ENCODE peak calls at places on chromosomes 5 and 9, in six cellular contexts. G is left ventricle myocardium superior, M is fibroblast of gingiva, T is NCI-H1105, Z is head of caudate nucleus, Q is GM12891. D is an unnamed sample.

GRCh38 chr5:55062039-55062779 is 38.2 kb downstream of the GZMK start:
- DNase-seq in M (no peak), G (peak), Z (no peak), Q (no peak), T (peak), D (no peak)

GRCh38 chr9:16482764-16483163 is 387.7 kb downstream of the BNC2 start:
- DNase-seq in G (no peak), Z (no peak), M (no peak), T (no peak), Q (no peak), D (no peak)

GRCh38 chr9:128895556-128895955 is 13.6 kb downstream of the LRRC8A start:
- DNase-seq in T (no peak), M (no peak), G (no peak), Z (peak), Q (no peak), D (no peak)

GRCh38 chr9:112872019-112872418 is 18.7 kb downstream of the SLC46A2 start:
- DNase-seq in Q (no peak), G (no peak), T (no peak), M (no peak), Z (no peak), D (no peak)

GRCh38 chr9:21506910-21507795 is 25.0 kb upstream of the IFNE start:
- DNase-seq in Q (no peak), T (no peak), G (no peak), Z (no peak), M (peak), D (no peak)

GRCh38 chr9:126604059-126604685 is 9.6 kb upstream of the LMX1B start:
- DNase-seq in G (peak), Z (no peak), Q (no peak), M (no peak), T (no peak), D (no peak)

GRCh38 chr9:69444021-69444420 is 119.0 kb downstream of the ENTREP1 start:
- DNase-seq in Q (no peak), Z (no peak), G (no peak), M (peak), T (no peak), D (no peak)

GRCh38 chr5:11182441-11183080 is 421.5 kb upstream of the DAP start:
- DNase-seq in Z (peak), G (no peak), T (no peak), M (no peak), Q (no peak), D (peak)

GRCh38 chr5:54621742-54622141 is 104.2 kb downstream of the SNX18 start:
- DNase-seq in Q (no peak), G (no peak), Z (no peak), M (no peak), T (no peak), D (no peak)

GRCh38 chr5:95962785-95963184 is 1.1 kb upstream of the ELL2 start:
- DNase-seq in T (no peak), M (no peak), Z (no peak), G (no peak), Q (no peak), D (no peak)

GRCh38 chr5:134103998-134104612 is 10.4 kb upstream of the TCF7 start:
- DNase-seq in M (no peak), Q (no peak), Z (no peak), T (no peak), G (no peak), D (peak)

GRCh38 chr5:132674671-132675506 is 1.1 kb downstream of the IL4 start:
- DNase-seq in M (peak), Q (peak), G (no peak), Z (no peak), T (no peak), D (peak)

GRCh38 chr9:129964901-129965734 is 77.9 kb downstream of the FNBP1 start:
- DNase-seq in M (peak), T (no peak), Q (no peak), G (peak), Z (peak), D (no peak)

GRCh38 chr9:129494113-129494789 is 126.7 kb downstream of the C9orf50 start:
- DNase-seq in M (no peak), G (no peak), T (no peak), Q (no peak), Z (no peak), D (no peak)

GRCh38 chr9:32220750-32221149 is 163.7 kb upstream of the ACO1 start:
- DNase-seq in G (no peak), T (no peak), Q (no peak), M (no peak), Z (no peak), D (no peak)

GRCh38 chr9:97598461-97599288 is 34.5 kb downstream of the TSTD2 start:
- DNase-seq in G (peak), M (peak), Q (peak), T (peak), Z (peak), D (peak)

GRCh38 chr9:10268500-10269485 is 344.0 kb downstream of the PTPRD start:
- DNase-seq in Q (peak), T (peak), M (no peak), G (no peak), Z (no peak), D (peak)

GRCh38 chr9:2228132-2228531 is 213.0 kb downstream of the SMARCA2 start:
- DNase-seq in G (peak), Q (no peak), Z (peak), T (peak), M (no peak), D (no peak)

GRCh38 chr5:145775893-145776444 is 59.2 kb downstream of the PRELID2 start:
- DNase-seq in G (no peak), Z (no peak), T (no peak), M (peak), Q (no peak), D (no peak)

GRCh38 chr9:99356512-99356971 is 134.5 kb downstream of the SEC61B start:
- DNase-seq in Q (no peak), M (peak), G (peak), T (no peak), Z (peak), D (no peak)

GRCh38 chr5:168291961-168292782 is 727 bp downstream of the WWC1 start:
- DNase-seq in G (no peak), T (no peak), M (no peak), Q (no peak), Z (no peak), D (peak)

GRCh38 chr9:123820139-123820538 is 109.8 kb downstream of the DENND1A start:
- DNase-seq in T (no peak), M (no peak), Z (no peak), G (no peak), Q (no peak), D (no peak)

GRCh38 chr5:86981898-86982297 is 285.8 kb upstream of the RASA1 start:
- DNase-seq in M (no peak), G (no peak), Z (no peak), T (no peak), Q (no peak), D (no peak)

GRCh38 chr9:7176574-7176973 is 418.8 kb downstream of the KDM4C start:
- DNase-seq in T (no peak), Q (no peak), G (no peak), M (no peak), Z (no peak), D (no peak)

GRCh38 chr5:346229-346935 is 24.9 kb downstream of the AHRR start:
- DNase-seq in Z (no peak), Q (no peak), M (no peak), T (no peak), G (no peak), D (no peak)

GRCh38 chr9:74777136-74777879 is 110.4 kb downstream of the TRPM6 start:
- DNase-seq in G (peak), Q (no peak), M (peak), Z (peak), T (peak), D (peak)

GRCh38 chr5:153321478-153321877 is 169.0 kb upstream of the GRIA1 start:
- DNase-seq in Q (no peak), Z (no peak), T (no peak), G (no peak), M (no peak), D (no peak)

GRCh38 chr5:126020770-126021169 is 402.4 kb upstream of the GRAMD2B start:
- DNase-seq in Z (no peak), M (no peak), Q (no peak), G (no peak), T (no peak), D (no peak)

GRCh38 chr5:150448960-150449490 is 514 bp downstream of the RPS14 start:
- DNase-seq in G (no peak), T (no peak), Z (no peak), Q (no peak), M (no peak), D (no peak)

GRCh38 chr9:34984049-34984448 is 5.5 kb upstream of the DNAJB5 start:
- DNase-seq in G (no peak), M (no peak), Q (no peak), Z (no peak), T (no peak), D (no peak)

GRCh38 chr9:114824130-114824529 is 18.3 kb upstream of the TNFSF15 start:
- DNase-seq in Z (no peak), Q (no peak), G (no peak), M (peak), T (no peak), D (no peak)

GRCh38 chr9:137798901-137799629 is 78.5 kb upstream of the CACNA1B start:
- DNase-seq in Z (no peak), G (no peak), M (no peak), T (no peak), Q (no peak), D (no peak)

GRCh38 chr9:5438301-5439162 is 807 bp upstream of the PLGRKT start:
- DNase-seq in Q (no peak), G (no peak), T (no peak), Z (no peak), M (peak), D (peak)

GRCh38 chr9:114856210-114856941 is 50.5 kb upstream of the TNFSF15 start:
- DNase-seq in G (no peak), T (no peak), Q (no peak), Z (no peak), M (peak), D (no peak)

GRCh38 chr9:129585352-129585751 is 35.5 kb downstream of the C9orf50 start:
- DNase-seq in G (no peak), M (no peak), Q (no peak), T (no peak), Z (no peak), D (no peak)

GRCh38 chr9:93319301-93319991 is 132.0 kb upstream of the FAM120A start:
- DNase-seq in T (no peak), Z (no peak), Q (no peak), G (no peak), M (no peak), D (peak)